ENCODE peak calls at places on chromosomes 13 and 19, in five cellular contexts. One of them, this sample, is unnamed.
A peak's percentile ranks its signal among the peaks of the same experiment; 100 is the strongest.

GRCh38 chr13:113836917-113837553 is 26.8 kb downstream of the GAS6 start:
- DNase-seq in GM13977: peak; percentile 46
- DNase-seq in HCEC 1CT: peak; percentile 84
- DNase-seq in fibroblast of the conjunctiva: peak; percentile 83
- DNase-seq in D341Med: no peak
- DNase-seq in this sample: no peak

GRCh38 chr13:79901336-79901735 is 420.4 kb downstream of the NDFIP2 start:
- DNase-seq in GM13977: no peak
- DNase-seq in HCEC 1CT: peak; percentile 61
- DNase-seq in fibroblast of the conjunctiva: no peak
- DNase-seq in D341Med: peak; percentile 34
- DNase-seq in this sample: no peak

GRCh38 chr13:90867336-90867683 is 480.2 kb upstream of the MIR17HG start:
- DNase-seq in GM13977: peak; percentile 32
- DNase-seq in HCEC 1CT: peak; percentile 54
- DNase-seq in fibroblast of the conjunctiva: peak; percentile 42
- DNase-seq in D341Med: peak; percentile 64
- DNase-seq in this sample: no peak

GRCh38 chr19:43450545-43450997 is 14.8 kb downstream of the LYPD3 start:
- DNase-seq in GM13977: no peak
- DNase-seq in HCEC 1CT: peak; percentile 21
- DNase-seq in fibroblast of the conjunctiva: no peak
- DNase-seq in D341Med: no peak
- DNase-seq in this sample: no peak

GRCh38 chr13:68125087-68125480 is 894.9 kb upstream of the PCDH9 start:
- DNase-seq in GM13977: no peak
- DNase-seq in HCEC 1CT: no peak
- DNase-seq in fibroblast of the conjunctiva: no peak
- DNase-seq in D341Med: no peak
- DNase-seq in this sample: no peak

GRCh38 chr13:64819081-64819480 is 2411.1 kb downstream of the PCDH9 start:
- DNase-seq in GM13977: no peak
- DNase-seq in HCEC 1CT: no peak
- DNase-seq in fibroblast of the conjunctiva: no peak
- DNase-seq in D341Med: no peak
- DNase-seq in this sample: no peak

GRCh38 chr19:38298841-38299680 is 5.0 kb upstream of the C19orf33 start:
- DNase-seq in GM13977: no peak
- DNase-seq in HCEC 1CT: peak; percentile 56
- DNase-seq in fibroblast of the conjunctiva: no peak
- DNase-seq in D341Med: no peak
- DNase-seq in this sample: no peak

GRCh38 chr13:108083056-108083455 is 132.3 kb downstream of the LIG4 start:
- DNase-seq in GM13977: no peak
- DNase-seq in HCEC 1CT: no peak
- DNase-seq in fibroblast of the conjunctiva: no peak
- DNase-seq in D341Med: no peak
- DNase-seq in this sample: no peak

GRCh38 chr19:43997631-43998290 is 5.0 kb upstream of the ZNF230 start:
- DNase-seq in GM13977: no peak
- DNase-seq in HCEC 1CT: no peak
- DNase-seq in fibroblast of the conjunctiva: no peak
- DNase-seq in D341Med: no peak
- DNase-seq in this sample: no peak

GRCh38 chr13:28573595-28574373 is 78.9 kb upstream of the FLT1 start:
- DNase-seq in GM13977: no peak
- DNase-seq in HCEC 1CT: no peak
- DNase-seq in fibroblast of the conjunctiva: no peak
- DNase-seq in D341Med: no peak
- DNase-seq in this sample: no peak

GRCh38 chr19:57210381-57210780 is 19.1 kb downstream of the ZNF264 start:
- DNase-seq in GM13977: no peak
- DNase-seq in HCEC 1CT: no peak
- DNase-seq in fibroblast of the conjunctiva: no peak
- DNase-seq in D341Med: no peak
- DNase-seq in this sample: no peak

GRCh38 chr19:38304866-38305429 is 897 bp downstream of the C19orf33 start:
- DNase-seq in GM13977: no peak
- DNase-seq in HCEC 1CT: no peak
- DNase-seq in fibroblast of the conjunctiva: no peak
- DNase-seq in D341Med: no peak
- DNase-seq in this sample: no peak

GRCh38 chr19:16168465-16169081 is 4.8 kb downstream of the CIB3 start:
- DNase-seq in GM13977: no peak
- DNase-seq in HCEC 1CT: no peak
- DNase-seq in fibroblast of the conjunctiva: no peak
- DNase-seq in D341Med: no peak
- DNase-seq in this sample: no peak

GRCh38 chr13:27170521-27171243 is 929 bp downstream of the USP12 start:
- DNase-seq in GM13977: peak; percentile 45
- DNase-seq in HCEC 1CT: peak; percentile 46
- DNase-seq in fibroblast of the conjunctiva: no peak
- DNase-seq in D341Med: peak; percentile 70
- DNase-seq in this sample: peak; percentile 59

GRCh38 chr13:100872761-100873160 is 198.2 kb upstream of the TMTC4 start:
- DNase-seq in GM13977: no peak
- DNase-seq in HCEC 1CT: peak; percentile 39
- DNase-seq in fibroblast of the conjunctiva: no peak
- DNase-seq in D341Med: no peak
- DNase-seq in this sample: no peak

GRCh38 chr19:34067861-34068271 is 104.4 kb upstream of the LSM14A start:
- DNase-seq in GM13977: no peak
- DNase-seq in HCEC 1CT: peak; percentile 52
- DNase-seq in fibroblast of the conjunctiva: no peak
- DNase-seq in D341Med: no peak
- DNase-seq in this sample: no peak

GRCh38 chr13:47120284-47120683 is 223.4 kb upstream of the HTR2A start:
- DNase-seq in GM13977: no peak
- DNase-seq in HCEC 1CT: no peak
- DNase-seq in fibroblast of the conjunctiva: no peak
- DNase-seq in D341Med: no peak
- DNase-seq in this sample: no peak

GRCh38 chr19:35143818-35144217 is 763 bp downstream of the FXYD7 start:
- DNase-seq in GM13977: no peak
- DNase-seq in HCEC 1CT: no peak
- DNase-seq in fibroblast of the conjunctiva: no peak
- DNase-seq in D341Med: no peak
- DNase-seq in this sample: no peak

GRCh38 chr19:43495082-43495481 is 9.5 kb downstream of the PHLDB3 start:
- DNase-seq in GM13977: no peak
- DNase-seq in HCEC 1CT: no peak
- DNase-seq in fibroblast of the conjunctiva: no peak
- DNase-seq in D341Med: no peak
- DNase-seq in this sample: no peak

GRCh38 chr13:41788552-41788951 is 172.4 kb downstream of the VWA8 start:
- DNase-seq in GM13977: no peak
- DNase-seq in HCEC 1CT: no peak
- DNase-seq in fibroblast of the conjunctiva: no peak
- DNase-seq in D341Med: no peak
- DNase-seq in this sample: no peak

GRCh38 chr19:33426621-33427475 is 53.3 kb downstream of the CEBPG start:
- DNase-seq in GM13977: no peak
- DNase-seq in HCEC 1CT: no peak
- DNase-seq in fibroblast of the conjunctiva: no peak
- DNase-seq in D341Med: no peak
- DNase-seq in this sample: no peak

GRCh38 chr19:11191273-11191755 is 6.0 kb downstream of the KANK2 start:
- DNase-seq in GM13977: no peak
- DNase-seq in HCEC 1CT: peak; percentile 71
- DNase-seq in fibroblast of the conjunctiva: peak; percentile 56
- DNase-seq in D341Med: peak; percentile 64
- DNase-seq in this sample: no peak

GRCh38 chr19:7909471-7910067 is 5.1 kb upstream of the TGFBR3L start:
- DNase-seq in GM13977: no peak
- DNase-seq in HCEC 1CT: no peak
- DNase-seq in fibroblast of the conjunctiva: no peak
- DNase-seq in D341Med: no peak
- DNase-seq in this sample: no peak

GRCh38 chr13:35810286-35810685 is 320.9 kb downstream of the DCLK1 start:
- DNase-seq in GM13977: no peak
- DNase-seq in HCEC 1CT: no peak
- DNase-seq in fibroblast of the conjunctiva: no peak
- DNase-seq in D341Med: no peak
- DNase-seq in this sample: no peak

GRCh38 chr13:43942301-43942700 is 62.6 kb downstream of the LACC1 start:
- DNase-seq in GM13977: no peak
- DNase-seq in HCEC 1CT: no peak
- DNase-seq in fibroblast of the conjunctiva: no peak
- DNase-seq in D341Med: no peak
- DNase-seq in this sample: no peak

GRCh38 chr13:36157475-36157874 is 26.3 kb upstream of the DCLK1 start:
- DNase-seq in GM13977: no peak
- DNase-seq in HCEC 1CT: no peak
- DNase-seq in fibroblast of the conjunctiva: no peak
- DNase-seq in D341Med: no peak
- DNase-seq in this sample: no peak

GRCh38 chr19:46211201-46211881 is 18.2 kb upstream of the IGFL1 start:
- DNase-seq in GM13977: no peak
- DNase-seq in HCEC 1CT: no peak
- DNase-seq in fibroblast of the conjunctiva: no peak
- DNase-seq in D341Med: no peak
- DNase-seq in this sample: no peak

GRCh38 chr13:28819748-28820098 is 416 bp upstream of the MTUS2 start:
- DNase-seq in GM13977: peak; percentile 87
- DNase-seq in HCEC 1CT: no peak
- DNase-seq in fibroblast of the conjunctiva: no peak
- DNase-seq in D341Med: peak; percentile 90
- DNase-seq in this sample: peak; percentile 50

GRCh38 chr19:43639507-43640423 is at the start of gene CADM4:
- DNase-seq in GM13977: peak; percentile 82
- DNase-seq in HCEC 1CT: no peak
- DNase-seq in fibroblast of the conjunctiva: no peak
- DNase-seq in D341Med: peak; percentile 91
- DNase-seq in this sample: peak; percentile 58

GRCh38 chr13:38348890-38349289 is 761 bp upstream of the UFM1 start:
- DNase-seq in GM13977: no peak
- DNase-seq in HCEC 1CT: peak; percentile 27
- DNase-seq in fibroblast of the conjunctiva: no peak
- DNase-seq in D341Med: no peak
- DNase-seq in this sample: peak; percentile 26

GRCh38 chr13:113848431-113849260 is 15.2 kb downstream of the GAS6 start:
- DNase-seq in GM13977: no peak
- DNase-seq in HCEC 1CT: no peak
- DNase-seq in fibroblast of the conjunctiva: no peak
- DNase-seq in D341Med: peak; percentile 27
- DNase-seq in this sample: no peak

This sample was measured in CD4-positive, alpha-beta memory T cell.